ENCODE peak calls at places on chromosomes 2 and 18, in five cellular contexts. W is cardiac muscle cell, I is astrocyte, G is lung, V is upper lobe of right lung. R is an unnamed sample.
A peak's percentile ranks its signal among the peaks of the same experiment; 100 is the strongest.

GRCh38 chr18:52323802-52324201 is 16.2 kb upstream of the DCC start:
- DNase-seq in V (no peak), G (no peak), W (no peak), I (no peak), R (no peak)

GRCh38 chr2:42136832-42137821 is 32.0 kb upstream of the EML4 start:
- DNase-seq in I (peak; percentile 54), V (no peak), W (no peak), G (no peak), R (no peak)

GRCh38 chr2:199100326-199101110 is 357.2 kb downstream of the SATB2 start:
- DNase-seq in G (no peak), I (peak; percentile 81), W (no peak), V (no peak), R (no peak)

GRCh38 chr2:136251777-136252477 is 134.0 kb upstream of the CXCR4 start:
- DNase-seq in I (no peak), V (no peak), G (no peak), W (no peak), R (no peak)

GRCh38 chr18:46767217-46767616 is 10.4 kb upstream of the ST8SIA5 start:
- DNase-seq in G (no peak), I (no peak), V (no peak), W (no peak), R (no peak)

GRCh38 chr2:148751907-148752306 is 107.4 kb downstream of the EPC2 start:
- DNase-seq in I (no peak), W (no peak), G (no peak), V (no peak), R (no peak)

GRCh38 chr18:10023853-10024638 is 110.2 kb downstream of the VAPA start:
- DNase-seq in G (peak; percentile 48), V (no peak), W (no peak), I (no peak), R (no peak)

GRCh38 chr2:62343636-62344349 is 147.9 kb downstream of the B3GNT2 start:
- DNase-seq in V (no peak), G (no peak), W (no peak), I (no peak), R (no peak)

GRCh38 chr2:146870691-146871090 is 974.1 kb upstream of the ACVR2A start:
- DNase-seq in V (no peak), I (no peak), G (no peak), W (no peak), R (no peak)

GRCh38 chr2:148501545-148501944 is 143.0 kb upstream of the EPC2 start:
- DNase-seq in I (no peak), V (no peak), W (no peak), G (no peak), R (no peak)

GRCh38 chr2:239268082-239268481 is 132.7 kb downstream of the HDAC4 start:
- DNase-seq in G (no peak), W (no peak), I (no peak), V (peak; percentile 78), R (no peak)

GRCh38 chr2:101293544-101293943 is 15.0 kb downstream of the RNF149 start:
- DNase-seq in V (no peak), W (peak; percentile 81), G (no peak), I (no peak), R (no peak)

GRCh38 chr2:179338681-179339080 is 74.0 kb upstream of the SESTD1 start:
- DNase-seq in W (no peak), G (no peak), V (no peak), I (no peak), R (no peak)

GRCh38 chr2:222000326-222000725 is 298.5 kb downstream of the PAX3 start:
- DNase-seq in I (peak; percentile 98), V (no peak), G (no peak), W (no peak), R (no peak)

GRCh38 chr2:172098650-172099471 is 3.8 kb downstream of the DLX2 start:
- DNase-seq in I (peak; percentile 65), V (no peak), W (peak; percentile 67), G (no peak), R (no peak)

GRCh38 chr18:61651145-61651879 is 241.5 kb downstream of the RNF152 start:
- DNase-seq in I (no peak), G (no peak), V (no peak), W (no peak), R (no peak)

GRCh38 chr2:101151141-101151858 is at the start of gene TBC1D8:
- DNase-seq in W (peak; percentile 94), G (peak; percentile 88), I (peak; percentile 57), V (peak; percentile 95), R (peak; percentile 53)

GRCh38 chr18:46042571-46043123 is 29.4 kb downstream of the PSTPIP2 start:
- DNase-seq in V (no peak), I (peak; percentile 77), W (no peak), G (no peak), R (no peak)

GRCh38 chr2:228681426-228681825 is 499.9 kb upstream of the SPHKAP start:
- DNase-seq in V (no peak), W (peak; percentile 43), G (no peak), I (peak; percentile 40), R (no peak)

DNA sequence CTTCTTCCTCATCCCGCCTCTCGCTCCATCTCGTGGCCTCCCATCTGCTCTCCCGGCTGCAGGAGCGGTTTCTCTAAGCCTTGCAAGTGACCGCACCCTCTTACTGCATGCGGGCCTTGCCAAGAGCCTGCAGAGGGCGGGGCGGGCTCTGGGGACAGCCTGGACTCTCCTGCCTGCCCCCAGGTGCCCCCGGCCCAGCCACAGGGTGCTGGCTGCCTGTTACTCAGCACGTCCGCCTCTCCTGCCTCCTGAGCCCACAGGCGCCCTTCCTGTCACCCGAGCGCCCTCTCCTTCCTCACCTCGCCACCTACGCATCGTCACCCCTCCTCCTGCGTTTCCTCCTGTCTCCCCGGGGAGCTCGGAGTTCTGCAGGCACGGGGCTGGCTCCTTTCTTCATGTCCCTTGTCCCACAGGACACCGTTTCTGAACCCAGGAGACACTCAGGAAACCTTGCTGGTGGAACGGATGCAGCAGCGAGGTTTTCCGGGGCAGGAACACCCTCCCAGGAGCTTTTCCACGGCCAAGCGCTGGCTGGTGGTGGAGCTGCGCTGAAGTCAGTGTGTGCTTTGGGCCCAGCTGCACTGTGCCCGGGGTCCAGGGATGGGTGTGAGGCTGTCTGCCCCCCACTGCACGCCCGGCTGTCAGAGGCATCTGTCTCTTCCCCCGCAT is 28.5 kb downstream of the HPCAL1 start:
- DNase-seq in I (peak; percentile 55), W (no peak), G (peak; percentile 60), V (peak; percentile 92), R (peak; percentile 68)
- H3K4me3 ChIP-seq in I (no peak overlapping the region), W (no peak overlapping the region), G (no peak overlapping the region), V (peak overlapping the region; percentile 37), R (peak overlapping the region; percentile 67)

GRCh38 chr2:237472187-237472712 is 14.8 kb upstream of the MLPH start:
- DNase-seq in W (no peak), V (peak; percentile 48), I (no peak), G (no peak), R (no peak)
- H3K27ac ChIP-seq in W (no peak overlapping the region), V (no peak overlapping the region), I (no peak overlapping the region), G (no peak overlapping the region), R (no peak overlapping the region)

GRCh38 chr2:96136123-96136720 is 2.1 kb downstream of the ASTL start:
- DNase-seq in V (no peak), G (no peak), W (no peak), I (no peak), R (no peak)
- H3K4me3 ChIP-seq in V (no peak overlapping the region), G (no peak overlapping the region), W (no peak overlapping the region), I (no peak overlapping the region), R (no peak overlapping the region)

GRCh38 chr18:48974304-48975220 is 23.8 kb upstream of the SMAD7 start:
- DNase-seq in G (no peak), W (peak; percentile 60), V (no peak), I (no peak), R (no peak)
- H3K27ac ChIP-seq in G (peak overlapping the region; percentile 58), W (peak overlapping the region; percentile 95), V (peak overlapping the region; percentile 85), I (no peak overlapping the region), R (no peak overlapping the region)

GRCh38 chr2:112782234-112782799 is 2.0 kb downstream of the IL1A start:
- DNase-seq in G (no peak), V (no peak), W (no peak), I (no peak), R (no peak)
- H3K4me3 ChIP-seq in G (no peak overlapping the region), V (no peak overlapping the region), W (no peak overlapping the region), I (no peak overlapping the region), R (no peak overlapping the region)

GRCh38 chr18:35174093-35174731 is 66.6 kb upstream of the ZNF397 start:
- DNase-seq in V (no peak), G (no peak), W (no peak), I (no peak), R (no peak)
- H3K27ac ChIP-seq in V (no peak overlapping the region), G (no peak overlapping the region), W (no peak overlapping the region), I (no peak overlapping the region), R (no peak overlapping the region)

GRCh38 chr2:166568409-166568808 is 74.4 kb upstream of the SCN7A start:
- DNase-seq in I (no peak), W (no peak), V (no peak), G (no peak), R (no peak)
- H3K4me3 ChIP-seq in I (no peak overlapping the region), W (no peak overlapping the region), V (no peak overlapping the region), G (no peak overlapping the region), R (no peak overlapping the region)

GRCh38 chr18:75070625-75071483 is 138.1 kb downstream of the PTGR3 start:
- DNase-seq in G (peak; percentile 56), W (no peak), V (no peak), I (peak; percentile 84), R (peak; percentile 76)
- H3K27ac ChIP-seq in G (peak overlapping the region; percentile 88), W (no peak overlapping the region), V (peak overlapping the region; percentile 73), I (peak overlapping the region; percentile 64), R (peak overlapping the region; percentile 74)

GRCh38 chr2:203880557-203881125 is 13.1 kb downstream of the CTLA4 start:
- DNase-seq in W (no peak), V (no peak), I (no peak), G (no peak), R (no peak)
- H3K4me3 ChIP-seq in W (no peak overlapping the region), V (no peak overlapping the region), I (no peak overlapping the region), G (no peak overlapping the region), R (no peak overlapping the region)

GRCh38 chr2:226746206-226746800 is 53.3 kb downstream of the IRS1 start:
- DNase-seq in G (no peak), W (no peak), V (no peak), I (no peak), R (no peak)
- H3K27ac ChIP-seq in G (no peak overlapping the region), W (no peak overlapping the region), V (no peak overlapping the region), I (no peak overlapping the region), R (no peak overlapping the region)